ENCODE peak calls at places on chromosomes 2 and 18, in four cellular contexts. Z is K562, L is GM12878, A is HepG2. N is an unnamed sample.

GRCh38 chr2:232457121-232458011 is 1.4 kb downstream of the ALPI start:
- DNase-seq in L (no peak), A (no peak), Z (no peak), N (no peak)

GRCh38 chr18:13356032-13356431 is 137.5 kb downstream of the LDLRAD4 start:
- DNase-seq in A (no peak), Z (no peak), L (no peak), N (no peak)

GRCh38 chr2:15040429-15041084 is 408.0 kb downstream of the LRATD1 start:
- DNase-seq in L (no peak), Z (no peak), A (no peak), N (no peak)

GRCh38 chr2:215136669-215137328 is 1.6 kb downstream of the ABCA12 start:
- DNase-seq in Z (no peak), L (peak), A (no peak), N (no peak)

GRCh38 chr2:177992992-177993391 is 79.6 kb downstream of the PDE11A start:
- DNase-seq in A (no peak), L (no peak), Z (no peak), N (no peak)

GRCh38 chr2:152835674-152836073 is 117.3 kb downstream of the ARL6IP6 start:
- DNase-seq in Z (no peak), A (no peak), L (no peak), N (no peak)

GRCh38 chr2:62691186-62691585 is 14.3 kb upstream of the EHBP1 start:
- DNase-seq in L (no peak), A (no peak), Z (no peak), N (no peak)

GRCh38 chr2:216315817-216316603 is 56.3 kb downstream of the MARCHF4 start:
- DNase-seq in L (no peak), Z (no peak), A (no peak), N (no peak)

GRCh38 chr2:237299897-237300296 is 114.1 kb downstream of the COL6A3 start:
- DNase-seq in A (no peak), Z (no peak), L (no peak), N (no peak)

GRCh38 chr2:211454684-211455083 is 898.3 kb downstream of the CPS1 start:
- DNase-seq in L (no peak), Z (no peak), A (no peak), N (no peak)

GRCh38 chr2:27312152-27312551 is 3.9 kb upstream of the UCN start:
- DNase-seq in A (no peak), L (no peak), Z (no peak), N (no peak)

GRCh38 chr2:64143154-64144056 is 815 bp downstream of the PELI1 start:
- DNase-seq in Z (peak), L (no peak), A (peak), N (peak)

GRCh38 chr18:79786781-79787526 is 10.8 kb upstream of the KCNG2 start:
- DNase-seq in Z (no peak), L (no peak), A (no peak), N (no peak)

GRCh38 chr2:234288974-234289455 is 207.9 kb downstream of the ARL4C start:
- DNase-seq in A (peak), L (no peak), Z (peak), N (peak)

GRCh38 chr2:98378901-98379300 is 32.6 kb downstream of the CNGA3 start:
- DNase-seq in L (no peak), A (no peak), Z (no peak), N (no peak)

GRCh38 chr2:237171396-237171795 is 85.7 kb downstream of the COPS8 start:
- DNase-seq in Z (no peak), L (no peak), A (no peak), N (no peak)

GRCh38 chr2:208549546-208550158 is 143.1 kb downstream of the PTH2R start:
- DNase-seq in Z (no peak), L (no peak), A (no peak), N (no peak)

GRCh38 chr2:72562451-72563153 is 263.2 kb downstream of the EXOC6B start:
- DNase-seq in Z (no peak), A (no peak), L (no peak), N (no peak)

GRCh38 chr2:166485558-166486193 is 8.4 kb downstream of the SCN7A start:
- DNase-seq in L (no peak), A (no peak), Z (no peak), N (no peak)

GRCh38 chr2:239778042-239778811 is 246.9 kb downstream of the NDUFA10 start:
- DNase-seq in A (no peak), Z (no peak), L (no peak), N (no peak)

GRCh38 chr2:239780236-239780997 is 244.7 kb downstream of the NDUFA10 start:
- DNase-seq in L (no peak), A (no peak), Z (no peak), N (no peak)

GRCh38 chr2:239781461-239781860 is 243.7 kb downstream of the NDUFA10 start:
- DNase-seq in L (no peak), A (no peak), Z (no peak), N (no peak)

GRCh38 chr2:239778861-239779591 is 246.1 kb downstream of the NDUFA10 start:
- DNase-seq in A (no peak), L (no peak), Z (no peak), N (no peak)

DNA sequence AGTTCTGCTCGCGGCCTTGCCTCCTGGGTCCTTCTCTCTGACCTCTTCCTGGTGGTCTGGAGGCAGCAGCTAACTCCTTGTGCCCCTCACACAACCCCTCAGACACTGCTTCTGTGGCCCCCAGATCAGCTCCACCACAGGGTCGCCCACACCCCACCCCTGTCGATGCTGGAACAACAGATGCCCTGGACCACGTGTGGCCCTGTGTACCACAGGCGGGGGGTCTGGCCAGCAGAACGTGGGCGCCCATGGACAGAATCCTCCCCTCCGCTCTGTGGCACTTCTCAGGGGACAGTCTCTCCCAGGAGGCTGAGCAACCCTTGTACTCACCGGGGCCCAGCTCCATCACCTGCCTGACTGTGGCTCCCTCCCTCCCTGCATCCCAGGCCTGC is 245.6 kb downstream of the NDUFA10 start:
- DNase-seq in A (no peak), L (no peak), Z (no peak), N (no peak)
- TF ChIP-seq CREM in A (no peak), L (no peak), Z (no peak), N (no peak)

DNA sequence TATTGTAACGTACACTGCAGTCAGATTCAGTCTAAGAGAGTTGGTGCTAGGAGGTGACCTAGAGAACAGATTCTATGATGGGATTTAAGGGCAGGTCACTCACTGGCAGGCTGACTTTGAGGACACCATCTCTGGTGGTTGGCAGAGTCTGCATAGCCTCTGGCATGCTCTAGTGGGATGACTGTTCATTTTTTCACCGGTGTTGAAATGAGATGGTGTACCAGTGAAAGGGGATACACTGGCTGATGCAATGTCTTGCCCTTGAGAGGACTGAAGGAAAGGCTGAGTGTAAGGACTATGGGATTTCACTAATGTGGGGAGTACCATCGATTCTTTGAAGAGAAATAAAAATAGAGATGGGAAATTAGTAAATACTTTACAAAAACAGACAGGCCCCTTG is 186.9 kb upstream of the PIEZO2 start:
- DNase-seq in L (no peak), A (no peak), Z (no peak), N (no peak)
- TF ChIP-seq ATF3 in L (no peak), A (no peak), Z (no peak), N (no peak)

DNA sequence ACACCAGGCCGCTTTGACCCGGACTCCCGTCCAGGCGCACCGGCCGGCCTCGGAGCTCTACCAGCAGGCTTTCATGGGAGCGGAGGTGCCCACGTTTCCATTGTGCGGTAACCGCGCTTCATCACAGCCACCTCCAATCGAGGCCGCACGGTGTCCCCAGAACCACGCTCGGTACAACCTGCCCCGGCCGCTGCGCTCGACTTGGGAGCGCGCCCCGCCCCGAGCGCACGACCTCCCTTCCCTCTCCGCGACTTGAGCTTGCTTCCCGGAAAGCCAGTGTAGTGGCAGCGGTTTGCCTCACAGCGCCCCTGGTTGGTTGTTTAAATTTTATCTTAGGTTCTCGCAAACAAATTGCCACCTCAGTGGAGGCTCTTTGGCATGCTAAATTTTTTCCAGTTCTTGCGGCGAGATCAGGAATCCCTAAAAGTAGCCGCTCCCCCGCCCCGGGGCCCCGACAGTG is 329 bp upstream of the CYP1B1 start:
- DNase-seq in A (no peak), Z (no peak), L (no peak), N (peak)
- TF ChIP-seq CTCF in A (no peak), Z (no peak), L (no peak), N (no peak)

GRCh38 chr2:173580351-173580750 is 225.7 kb downstream of the CDCA7 start:
- DNase-seq in A (no peak), Z (no peak), L (no peak), N (no peak)

GRCh38 chr2:173584676-173585453 is 230.2 kb downstream of the CDCA7 start:
- DNase-seq in A (no peak), Z (no peak), L (no peak), N (no peak)

GRCh38 chr2:173580869-173581268 is 226.2 kb downstream of the CDCA7 start:
- DNase-seq in Z (no peak), L (no peak), A (no peak), N (no peak)

GRCh38 chr2:173584000-173584399 is 229.3 kb downstream of the CDCA7 start:
- DNase-seq in Z (no peak), L (no peak), A (no peak), N (no peak)

GRCh38 chr2:173583196-173583595 is 228.5 kb downstream of the CDCA7 start:
- DNase-seq in Z (no peak), A (no peak), L (no peak), N (no peak)
- TF ChIP-seq CREM in Z (no peak), A (no peak), L (no peak), N (no peak)

GRCh38 chr2:158928515-158928914 is 39.9 kb upstream of the TANC1 start:
- DNase-seq in L (no peak), A (no peak), Z (no peak), N (no peak)

GRCh38 chr2:158932246-158932645 is 36.2 kb upstream of the TANC1 start:
- DNase-seq in L (no peak), A (no peak), Z (no peak), N (no peak)

GRCh38 chr2:158931577-158931976 is 36.9 kb upstream of the TANC1 start:
- DNase-seq in Z (no peak), A (no peak), L (no peak), N (no peak)

GRCh38 chr2:158926478-158926948 is 41.9 kb upstream of the TANC1 start:
- DNase-seq in L (no peak), Z (no peak), A (peak), N (no peak)

GRCh38 chr2:158928965-158929364 is 39.5 kb upstream of the TANC1 start:
- DNase-seq in Z (no peak), L (no peak), A (no peak), N (no peak)
- TF ChIP-seq ATF3 in Z (no peak), L (no peak), A (no peak), N (no peak)

GRCh38 chr2:229777716-229778115 is 63.4 kb upstream of the DNER start:
- DNase-seq in A (no peak), L (no peak), Z (no peak), N (no peak)

GRCh38 chr2:229783108-229783721 is 68.9 kb upstream of the DNER start:
- DNase-seq in L (peak), A (no peak), Z (no peak), N (no peak)

GRCh38 chr2:229784791-229785190 is 70.4 kb upstream of the DNER start:
- DNase-seq in L (no peak), Z (no peak), A (no peak), N (no peak)

GRCh38 chr2:229779650-229780049 is 65.3 kb upstream of the DNER start:
- DNase-seq in Z (no peak), A (no peak), L (no peak), N (no peak)

DNA sequence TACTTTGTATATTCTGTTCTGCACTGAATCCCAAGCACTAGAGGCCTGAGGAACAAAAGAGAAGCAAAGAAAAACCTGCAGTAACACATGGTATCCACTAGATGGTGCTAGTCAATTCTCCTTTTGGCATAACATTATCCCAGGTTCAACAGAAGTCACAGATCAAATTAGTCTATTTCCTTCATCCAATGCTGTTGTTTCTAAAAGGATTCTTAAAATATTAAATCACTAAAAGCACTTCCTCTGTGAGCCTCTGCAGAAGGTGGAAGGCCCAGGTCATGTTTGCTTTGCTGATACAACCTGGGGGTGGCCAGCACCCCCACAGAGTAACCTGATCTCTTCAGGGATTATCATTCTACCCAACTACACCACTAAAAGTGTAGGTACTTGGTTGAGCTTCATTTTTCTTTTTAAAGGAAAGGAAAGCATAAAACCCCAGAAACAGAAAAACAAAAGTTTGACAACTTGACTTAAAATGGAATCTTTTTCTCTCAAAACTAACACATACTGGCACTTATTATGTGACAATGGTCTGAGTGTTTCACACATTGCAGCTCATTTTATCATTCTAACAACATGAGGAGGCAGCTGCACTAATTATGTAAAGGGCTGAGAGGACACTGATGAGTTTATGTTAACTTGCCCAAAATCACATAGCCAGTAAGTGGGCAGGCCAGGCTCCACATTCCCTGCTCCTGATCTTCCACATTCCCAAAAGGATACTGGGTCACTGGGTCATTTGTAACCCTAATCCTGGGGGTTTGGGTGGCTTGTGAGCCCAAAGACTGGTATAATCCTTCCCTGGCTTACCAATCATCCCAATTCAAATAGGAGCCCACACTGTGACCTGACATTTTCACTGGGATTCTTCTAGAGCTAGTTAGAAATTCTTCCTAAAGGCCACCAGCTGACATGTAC is 66.8 kb upstream of the DNER start:
- DNase-seq in A (peak), L (no peak), Z (peak), N (no peak)
- TF ChIP-seq CTCF in A (peak), L (peak), Z (peak), N (peak)

DNA sequence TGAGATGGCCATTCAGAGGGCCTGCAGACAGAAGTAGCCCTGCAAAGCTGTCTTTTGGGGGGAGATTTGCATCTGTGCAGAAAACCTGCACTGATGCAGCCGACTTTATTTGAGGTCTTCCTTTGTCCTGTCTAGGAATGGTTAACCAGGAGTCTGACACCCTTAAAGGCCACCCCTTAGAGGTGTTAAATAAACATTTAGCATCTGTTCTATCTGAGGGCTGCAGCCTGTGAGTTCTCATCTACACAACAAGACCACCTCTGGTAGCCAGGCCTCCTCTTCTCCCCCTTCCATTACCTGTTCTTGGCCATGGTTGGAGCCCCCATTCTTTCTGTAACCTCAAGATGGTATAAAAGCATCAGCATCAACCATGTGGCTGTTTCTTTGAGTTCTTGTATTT is 214.4 kb upstream of the HS6ST1 start:
- DNase-seq in Z (no peak), A (no peak), L (no peak), N (no peak)
- TF ChIP-seq CREM in Z (no peak), A (no peak), L (no peak), N (no peak)

GRCh38 chr2:145323512-145323911 is 803.6 kb upstream of the ZEB2 start:
- DNase-seq in A (no peak), L (no peak), Z (no peak), N (no peak)
- TF ChIP-seq ATF3 in A (no peak), L (no peak), Z (no peak), N (no peak)

GRCh38 chr2:134191835-134192234 is 62.0 kb upstream of the MGAT5 start:
- DNase-seq in Z (no peak), L (no peak), A (no peak), N (no peak)

GRCh38 chr2:134195341-134195740 is 58.5 kb upstream of the MGAT5 start:
- DNase-seq in A (no peak), Z (peak), L (no peak), N (no peak)

GRCh38 chr2:134194519-134194918 is 59.4 kb upstream of the MGAT5 start:
- DNase-seq in A (no peak), Z (no peak), L (no peak), N (no peak)

GRCh38 chr2:134193006-134193405 is 60.9 kb upstream of the MGAT5 start:
- DNase-seq in Z (no peak), A (no peak), L (no peak), N (no peak)

GRCh38 chr2:134193774-134194173 is 60.1 kb upstream of the MGAT5 start:
- DNase-seq in L (no peak), Z (no peak), A (no peak), N (no peak)
- TF ChIP-seq CTCF in L (no peak), Z (no peak), A (no peak), N (no peak)